ENCODE peak calls at places on chromosomes 11 and 22, in nine cellular contexts. One of them, this sample, is unnamed.

GRCh38 chr11:76176463-76176862 is 29.8 kb downstream of the WNT11 start:
- DNase-seq in stimulated activated CD8-positive, alpha-beta memory T cell treated with anti-CD3 and anti-CD28 coated beads, Interleukin-12 subunit alpha, Interleukin-12 subunit beta, amount 100 ng/mL, for 1 hour: no peak
- DNase-seq in activated naive CD8-positive, alpha-beta T cell treated with anti-CD3 and anti-CD28 coated beads, Interleukin-2, amount 50 U/mL, for 24 hours: no peak
- DNase-seq in stimulated activated naive CD8-positive, alpha-beta T cell treated with anti-CD3 and anti-CD28 coated beads, Interleukin-15, amount 100 ng/mL, for 72 hours: no peak
- DNase-seq in AG10803: no peak
- DNase-seq in SJCRH30: no peak
- DNase-seq in adrenal gland: no peak
- DNase-seq in dorsolateral prefrontal cortex: no peak
- DNase-seq in AG04449: no peak
- DNase-seq in this sample: no peak

GRCh38 chr11:118606157-118606843 is 1.1 kb upstream of the PHLDB1 start:
- DNase-seq in stimulated activated naive CD8-positive, alpha-beta T cell treated with anti-CD3 and anti-CD28 coated beads, Interleukin-15, amount 100 ng/mL, for 72 hours: no peak
- DNase-seq in activated naive CD8-positive, alpha-beta T cell treated with anti-CD3 and anti-CD28 coated beads, Interleukin-2, amount 50 U/mL, for 24 hours: no peak
- DNase-seq in stimulated activated CD8-positive, alpha-beta memory T cell treated with anti-CD3 and anti-CD28 coated beads, Interleukin-12 subunit alpha, Interleukin-12 subunit beta, amount 100 ng/mL, for 1 hour: no peak
- DNase-seq in adrenal gland: peak
- DNase-seq in SJCRH30: no peak
- DNase-seq in AG10803: no peak
- DNase-seq in dorsolateral prefrontal cortex: no peak
- DNase-seq in AG04449: no peak
- DNase-seq in this sample: no peak

GRCh38 chr11:23711981-23712380 is 784.9 kb upstream of the LUZP2 start:
- DNase-seq in adrenal gland: no peak
- DNase-seq in SJCRH30: no peak
- DNase-seq in stimulated activated CD8-positive, alpha-beta memory T cell treated with anti-CD3 and anti-CD28 coated beads, Interleukin-12 subunit alpha, Interleukin-12 subunit beta, amount 100 ng/mL, for 1 hour: no peak
- DNase-seq in AG10803: no peak
- DNase-seq in dorsolateral prefrontal cortex: no peak
- DNase-seq in AG04449: no peak
- DNase-seq in activated naive CD8-positive, alpha-beta T cell treated with anti-CD3 and anti-CD28 coated beads, Interleukin-2, amount 50 U/mL, for 24 hours: no peak
- DNase-seq in stimulated activated naive CD8-positive, alpha-beta T cell treated with anti-CD3 and anti-CD28 coated beads, Interleukin-15, amount 100 ng/mL, for 72 hours: no peak
- DNase-seq in this sample: no peak

GRCh38 chr11:122202951-122203456 is 87.0 kb upstream of the BLID start:
- DNase-seq in AG10803: peak
- DNase-seq in adrenal gland: peak
- DNase-seq in AG04449: no peak
- DNase-seq in stimulated activated CD8-positive, alpha-beta memory T cell treated with anti-CD3 and anti-CD28 coated beads, Interleukin-12 subunit alpha, Interleukin-12 subunit beta, amount 100 ng/mL, for 1 hour: no peak
- DNase-seq in dorsolateral prefrontal cortex: peak
- DNase-seq in stimulated activated naive CD8-positive, alpha-beta T cell treated with anti-CD3 and anti-CD28 coated beads, Interleukin-15, amount 100 ng/mL, for 72 hours: peak
- DNase-seq in activated naive CD8-positive, alpha-beta T cell treated with anti-CD3 and anti-CD28 coated beads, Interleukin-2, amount 50 U/mL, for 24 hours: peak
- DNase-seq in SJCRH30: peak
- DNase-seq in this sample: peak

GRCh38 chr11:108713076-108713790 is 48.4 kb downstream of the DDX10 start:
- DNase-seq in SJCRH30: no peak
- DNase-seq in stimulated activated naive CD8-positive, alpha-beta T cell treated with anti-CD3 and anti-CD28 coated beads, Interleukin-15, amount 100 ng/mL, for 72 hours: no peak
- DNase-seq in stimulated activated CD8-positive, alpha-beta memory T cell treated with anti-CD3 and anti-CD28 coated beads, Interleukin-12 subunit alpha, Interleukin-12 subunit beta, amount 100 ng/mL, for 1 hour: no peak
- DNase-seq in activated naive CD8-positive, alpha-beta T cell treated with anti-CD3 and anti-CD28 coated beads, Interleukin-2, amount 50 U/mL, for 24 hours: no peak
- DNase-seq in AG10803: no peak
- DNase-seq in dorsolateral prefrontal cortex: no peak
- DNase-seq in AG04449: no peak
- DNase-seq in adrenal gland: no peak
- DNase-seq in this sample: no peak

GRCh38 chr11:40722179-40722795 is 737.2 kb downstream of the LRRC4C start:
- DNase-seq in adrenal gland: no peak
- DNase-seq in dorsolateral prefrontal cortex: no peak
- DNase-seq in AG04449: no peak
- DNase-seq in stimulated activated naive CD8-positive, alpha-beta T cell treated with anti-CD3 and anti-CD28 coated beads, Interleukin-15, amount 100 ng/mL, for 72 hours: no peak
- DNase-seq in activated naive CD8-positive, alpha-beta T cell treated with anti-CD3 and anti-CD28 coated beads, Interleukin-2, amount 50 U/mL, for 24 hours: no peak
- DNase-seq in SJCRH30: peak
- DNase-seq in stimulated activated CD8-positive, alpha-beta memory T cell treated with anti-CD3 and anti-CD28 coated beads, Interleukin-12 subunit alpha, Interleukin-12 subunit beta, amount 100 ng/mL, for 1 hour: no peak
- DNase-seq in AG10803: peak
- DNase-seq in this sample: peak

GRCh38 chr22:42383287-42383686 is 48.9 kb downstream of the NFAM1 start:
- DNase-seq in stimulated activated CD8-positive, alpha-beta memory T cell treated with anti-CD3 and anti-CD28 coated beads, Interleukin-12 subunit alpha, Interleukin-12 subunit beta, amount 100 ng/mL, for 1 hour: no peak
- DNase-seq in AG10803: no peak
- DNase-seq in SJCRH30: no peak
- DNase-seq in AG04449: no peak
- DNase-seq in stimulated activated naive CD8-positive, alpha-beta T cell treated with anti-CD3 and anti-CD28 coated beads, Interleukin-15, amount 100 ng/mL, for 72 hours: no peak
- DNase-seq in dorsolateral prefrontal cortex: no peak
- DNase-seq in activated naive CD8-positive, alpha-beta T cell treated with anti-CD3 and anti-CD28 coated beads, Interleukin-2, amount 50 U/mL, for 24 hours: no peak
- DNase-seq in adrenal gland: no peak
- DNase-seq in this sample: no peak

GRCh38 chr22:29693671-29694070 is 26.1 kb upstream of the CABP7 start:
- DNase-seq in dorsolateral prefrontal cortex: no peak
- DNase-seq in stimulated activated naive CD8-positive, alpha-beta T cell treated with anti-CD3 and anti-CD28 coated beads, Interleukin-15, amount 100 ng/mL, for 72 hours: no peak
- DNase-seq in activated naive CD8-positive, alpha-beta T cell treated with anti-CD3 and anti-CD28 coated beads, Interleukin-2, amount 50 U/mL, for 24 hours: no peak
- DNase-seq in AG04449: no peak
- DNase-seq in stimulated activated CD8-positive, alpha-beta memory T cell treated with anti-CD3 and anti-CD28 coated beads, Interleukin-12 subunit alpha, Interleukin-12 subunit beta, amount 100 ng/mL, for 1 hour: no peak
- DNase-seq in adrenal gland: no peak
- DNase-seq in AG10803: no peak
- DNase-seq in SJCRH30: no peak
- DNase-seq in this sample: no peak

GRCh38 chr11:33530824-33531223 is 169.8 kb downstream of the C11orf91 start:
- DNase-seq in activated naive CD8-positive, alpha-beta T cell treated with anti-CD3 and anti-CD28 coated beads, Interleukin-2, amount 50 U/mL, for 24 hours: no peak
- DNase-seq in adrenal gland: no peak
- DNase-seq in AG10803: peak
- DNase-seq in AG04449: no peak
- DNase-seq in stimulated activated CD8-positive, alpha-beta memory T cell treated with anti-CD3 and anti-CD28 coated beads, Interleukin-12 subunit alpha, Interleukin-12 subunit beta, amount 100 ng/mL, for 1 hour: no peak
- DNase-seq in SJCRH30: no peak
- DNase-seq in stimulated activated naive CD8-positive, alpha-beta T cell treated with anti-CD3 and anti-CD28 coated beads, Interleukin-15, amount 100 ng/mL, for 72 hours: no peak
- DNase-seq in dorsolateral prefrontal cortex: no peak
- DNase-seq in this sample: peak

GRCh38 chr11:67373916-67374570 is 645 bp upstream of the CLCF1 start:
- DNase-seq in adrenal gland: peak
- DNase-seq in activated naive CD8-positive, alpha-beta T cell treated with anti-CD3 and anti-CD28 coated beads, Interleukin-2, amount 50 U/mL, for 24 hours: peak
- DNase-seq in stimulated activated naive CD8-positive, alpha-beta T cell treated with anti-CD3 and anti-CD28 coated beads, Interleukin-15, amount 100 ng/mL, for 72 hours: peak
- DNase-seq in AG04449: peak
- DNase-seq in AG10803: peak
- DNase-seq in SJCRH30: peak
- DNase-seq in stimulated activated CD8-positive, alpha-beta memory T cell treated with anti-CD3 and anti-CD28 coated beads, Interleukin-12 subunit alpha, Interleukin-12 subunit beta, amount 100 ng/mL, for 1 hour: peak
- DNase-seq in dorsolateral prefrontal cortex: no peak
- DNase-seq in this sample: peak

GRCh38 chr22:20395181-20395896 is 1.4 kb downstream of the ZNF74 start:
- DNase-seq in adrenal gland: peak
- DNase-seq in dorsolateral prefrontal cortex: no peak
- DNase-seq in SJCRH30: no peak
- DNase-seq in AG04449: no peak
- DNase-seq in activated naive CD8-positive, alpha-beta T cell treated with anti-CD3 and anti-CD28 coated beads, Interleukin-2, amount 50 U/mL, for 24 hours: no peak
- DNase-seq in stimulated activated naive CD8-positive, alpha-beta T cell treated with anti-CD3 and anti-CD28 coated beads, Interleukin-15, amount 100 ng/mL, for 72 hours: no peak
- DNase-seq in stimulated activated CD8-positive, alpha-beta memory T cell treated with anti-CD3 and anti-CD28 coated beads, Interleukin-12 subunit alpha, Interleukin-12 subunit beta, amount 100 ng/mL, for 1 hour: no peak
- DNase-seq in AG10803: no peak
- DNase-seq in this sample: no peak

GRCh38 chr22:37843746-37844089 is 416 bp downstream of the ANKRD54 start:
- DNase-seq in AG04449: no peak
- DNase-seq in stimulated activated naive CD8-positive, alpha-beta T cell treated with anti-CD3 and anti-CD28 coated beads, Interleukin-15, amount 100 ng/mL, for 72 hours: no peak
- DNase-seq in AG10803: no peak
- DNase-seq in SJCRH30: no peak
- DNase-seq in stimulated activated CD8-positive, alpha-beta memory T cell treated with anti-CD3 and anti-CD28 coated beads, Interleukin-12 subunit alpha, Interleukin-12 subunit beta, amount 100 ng/mL, for 1 hour: no peak
- DNase-seq in adrenal gland: no peak
- DNase-seq in activated naive CD8-positive, alpha-beta T cell treated with anti-CD3 and anti-CD28 coated beads, Interleukin-2, amount 50 U/mL, for 24 hours: peak
- DNase-seq in dorsolateral prefrontal cortex: no peak
- DNase-seq in this sample: peak